ENCODE peak calls at places on chromosome 2, in seven cellular contexts. One of them, this sample, is unnamed.

GRCh38 chr2:135633582-135633981 is 102.3 kb downstream of the R3HDM1 start:
- DNase-seq in testis: no peak
- DNase-seq in GM12878: no peak
- DNase-seq in endothelial cell of umbilical vein: no peak
- DNase-seq in K562: no peak
- DNase-seq in heart left ventricle: no peak
- DNase-seq in breast epithelium: no peak
- DNase-seq in this sample: no peak

GRCh38 chr2:23425886-23426283 is 40.9 kb downstream of the KLHL29 start:
- DNase-seq in testis: no peak
- DNase-seq in GM12878: no peak
- DNase-seq in endothelial cell of umbilical vein: no peak
- DNase-seq in K562: no peak
- DNase-seq in heart left ventricle: no peak
- DNase-seq in breast epithelium: no peak
- DNase-seq in this sample: peak

GRCh38 chr2:53987336-53987921 is 16.6 kb upstream of the PSME4 start:
- DNase-seq in testis: no peak
- DNase-seq in GM12878: no peak
- DNase-seq in endothelial cell of umbilical vein: peak
- DNase-seq in K562: no peak
- DNase-seq in heart left ventricle: no peak
- DNase-seq in breast epithelium: no peak
- DNase-seq in this sample: no peak

GRCh38 chr2:42752299-42752698 is 11.6 kb downstream of the OXER1 start:
- DNase-seq in testis: no peak
- DNase-seq in GM12878: peak
- DNase-seq in endothelial cell of umbilical vein: no peak
- DNase-seq in K562: no peak
- DNase-seq in heart left ventricle: no peak
- DNase-seq in breast epithelium: no peak
- DNase-seq in this sample: no peak

GRCh38 chr2:152407204-152407721 is 72.3 kb downstream of the FMNL2 start:
- DNase-seq in testis: peak
- DNase-seq in GM12878: peak
- DNase-seq in endothelial cell of umbilical vein: no peak
- DNase-seq in K562: no peak
- DNase-seq in heart left ventricle: peak
- DNase-seq in breast epithelium: no peak
- DNase-seq in this sample: peak

GRCh38 chr2:44778671-44779476 is 162.6 kb upstream of the SIX3 start:
- DNase-seq in testis: no peak
- DNase-seq in GM12878: peak
- DNase-seq in endothelial cell of umbilical vein: no peak
- DNase-seq in K562: no peak
- DNase-seq in heart left ventricle: no peak
- DNase-seq in breast epithelium: no peak
- DNase-seq in this sample: no peak

GRCh38 chr2:143254108-143254507 is 124.9 kb downstream of the ARHGAP15 start:
- DNase-seq in testis: no peak
- DNase-seq in GM12878: no peak
- DNase-seq in endothelial cell of umbilical vein: no peak
- DNase-seq in K562: no peak
- DNase-seq in heart left ventricle: no peak
- DNase-seq in breast epithelium: no peak
- DNase-seq in this sample: no peak

GRCh38 chr2:86232373-86232784 is 33.1 kb downstream of the MRPL35 start:
- DNase-seq in testis: no peak
- DNase-seq in GM12878: no peak
- DNase-seq in endothelial cell of umbilical vein: no peak
- DNase-seq in K562: no peak
- DNase-seq in heart left ventricle: no peak
- DNase-seq in breast epithelium: no peak
- DNase-seq in this sample: no peak

GRCh38 chr2:53242090-53242489 is 525.5 kb upstream of the CHAC2 start:
- DNase-seq in testis: no peak
- DNase-seq in GM12878: no peak
- DNase-seq in endothelial cell of umbilical vein: no peak
- DNase-seq in K562: no peak
- DNase-seq in heart left ventricle: no peak
- DNase-seq in breast epithelium: no peak
- DNase-seq in this sample: no peak

GRCh38 chr2:150165988-150166965 is 321.2 kb downstream of the RND3 start:
- DNase-seq in testis: no peak
- DNase-seq in GM12878: no peak
- DNase-seq in endothelial cell of umbilical vein: peak
- DNase-seq in K562: no peak
- DNase-seq in heart left ventricle: no peak
- DNase-seq in breast epithelium: peak
- DNase-seq in this sample: no peak

GRCh38 chr2:147171961-147172360 is 672.9 kb upstream of the ACVR2A start:
- DNase-seq in testis: no peak
- DNase-seq in GM12878: no peak
- DNase-seq in endothelial cell of umbilical vein: no peak
- DNase-seq in K562: no peak
- DNase-seq in heart left ventricle: no peak
- DNase-seq in breast epithelium: no peak
- DNase-seq in this sample: no peak

GRCh38 chr2:145593991-145594702 is 1074.2 kb upstream of the ZEB2 start:
- DNase-seq in testis: no peak
- DNase-seq in GM12878: no peak
- DNase-seq in endothelial cell of umbilical vein: peak
- DNase-seq in K562: peak
- DNase-seq in heart left ventricle: peak
- DNase-seq in breast epithelium: no peak
- DNase-seq in this sample: no peak

GRCh38 chr2:204673877-204674276 is 128.6 kb downstream of the PARD3B start:
- DNase-seq in testis: no peak
- DNase-seq in GM12878: no peak
- DNase-seq in endothelial cell of umbilical vein: peak
- DNase-seq in K562: no peak
- DNase-seq in heart left ventricle: no peak
- DNase-seq in breast epithelium: no peak
- DNase-seq in this sample: no peak

GRCh38 chr2:230922951-230923717 is 1.9 kb downstream of the GPR55 start:
- DNase-seq in testis: no peak
- DNase-seq in GM12878: no peak
- DNase-seq in endothelial cell of umbilical vein: no peak
- DNase-seq in K562: no peak
- DNase-seq in heart left ventricle: no peak
- DNase-seq in breast epithelium: no peak
- DNase-seq in this sample: peak

GRCh38 chr2:234496835-234497591 is at the start of gene ARL4C:
- DNase-seq in testis: peak
- DNase-seq in GM12878: no peak
- DNase-seq in endothelial cell of umbilical vein: peak
- DNase-seq in K562: peak
- DNase-seq in heart left ventricle: peak
- DNase-seq in breast epithelium: peak
- DNase-seq in this sample: peak

GRCh38 chr2:96870631-96871255 is 863 bp upstream of the SEMA4C start:
- DNase-seq in testis: peak
- DNase-seq in GM12878: no peak
- DNase-seq in endothelial cell of umbilical vein: peak
- DNase-seq in K562: peak
- DNase-seq in heart left ventricle: no peak
- DNase-seq in breast epithelium: peak
- DNase-seq in this sample: peak

GRCh38 chr2:83196225-83196624 is 1262.9 kb downstream of the SUCLG1 start:
- DNase-seq in testis: no peak
- DNase-seq in GM12878: no peak
- DNase-seq in endothelial cell of umbilical vein: peak
- DNase-seq in K562: no peak
- DNase-seq in heart left ventricle: no peak
- DNase-seq in breast epithelium: no peak
- DNase-seq in this sample: no peak
- TF ChIP-seq CTCF in testis: peak
- TF ChIP-seq CTCF in GM12878: peak
- TF ChIP-seq CTCF in endothelial cell of umbilical vein: peak
- TF ChIP-seq CTCF in K562: peak
- TF ChIP-seq CTCF in heart left ventricle: peak
- TF ChIP-seq CTCF in breast epithelium: no peak
- TF ChIP-seq CTCF in this sample: no peak

GRCh38 chr2:190864375-190864774 is 16.2 kb upstream of the GLS start:
- DNase-seq in testis: no peak
- DNase-seq in GM12878: no peak
- DNase-seq in endothelial cell of umbilical vein: no peak
- DNase-seq in K562: no peak
- DNase-seq in heart left ventricle: no peak
- DNase-seq in breast epithelium: no peak
- DNase-seq in this sample: no peak
- TF ChIP-seq POLR2A in testis: no peak
- TF ChIP-seq POLR2A in GM12878: no peak
- TF ChIP-seq POLR2A in endothelial cell of umbilical vein: no peak
- TF ChIP-seq POLR2A in K562: no peak
- TF ChIP-seq POLR2A in heart left ventricle: no peak
- TF ChIP-seq POLR2A in breast epithelium: no peak
- TF ChIP-seq POLR2A in this sample: no peak

GRCh38 chr2:2906091-2906490 is 471.5 kb downstream of the EIPR1 start:
- DNase-seq in testis: no peak
- DNase-seq in GM12878: no peak
- DNase-seq in endothelial cell of umbilical vein: no peak
- DNase-seq in K562: no peak
- DNase-seq in heart left ventricle: no peak
- DNase-seq in breast epithelium: no peak
- DNase-seq in this sample: no peak

GRCh38 chr2:2904721-2905340 is 472.8 kb downstream of the EIPR1 start:
- DNase-seq in testis: no peak
- DNase-seq in GM12878: no peak
- DNase-seq in endothelial cell of umbilical vein: no peak
- DNase-seq in K562: no peak
- DNase-seq in heart left ventricle: no peak
- DNase-seq in breast epithelium: no peak
- DNase-seq in this sample: no peak

GRCh38 chr2:2901384-2902345 is 476.0 kb downstream of the EIPR1 start:
- DNase-seq in testis: no peak
- DNase-seq in GM12878: peak
- DNase-seq in endothelial cell of umbilical vein: no peak
- DNase-seq in K562: no peak
- DNase-seq in heart left ventricle: no peak
- DNase-seq in breast epithelium: no peak
- DNase-seq in this sample: no peak

GRCh38 chr2:2899826-2900225 is 477.8 kb downstream of the EIPR1 start:
- DNase-seq in testis: no peak
- DNase-seq in GM12878: no peak
- DNase-seq in endothelial cell of umbilical vein: no peak
- DNase-seq in K562: no peak
- DNase-seq in heart left ventricle: no peak
- DNase-seq in breast epithelium: no peak
- DNase-seq in this sample: no peak

DNA sequence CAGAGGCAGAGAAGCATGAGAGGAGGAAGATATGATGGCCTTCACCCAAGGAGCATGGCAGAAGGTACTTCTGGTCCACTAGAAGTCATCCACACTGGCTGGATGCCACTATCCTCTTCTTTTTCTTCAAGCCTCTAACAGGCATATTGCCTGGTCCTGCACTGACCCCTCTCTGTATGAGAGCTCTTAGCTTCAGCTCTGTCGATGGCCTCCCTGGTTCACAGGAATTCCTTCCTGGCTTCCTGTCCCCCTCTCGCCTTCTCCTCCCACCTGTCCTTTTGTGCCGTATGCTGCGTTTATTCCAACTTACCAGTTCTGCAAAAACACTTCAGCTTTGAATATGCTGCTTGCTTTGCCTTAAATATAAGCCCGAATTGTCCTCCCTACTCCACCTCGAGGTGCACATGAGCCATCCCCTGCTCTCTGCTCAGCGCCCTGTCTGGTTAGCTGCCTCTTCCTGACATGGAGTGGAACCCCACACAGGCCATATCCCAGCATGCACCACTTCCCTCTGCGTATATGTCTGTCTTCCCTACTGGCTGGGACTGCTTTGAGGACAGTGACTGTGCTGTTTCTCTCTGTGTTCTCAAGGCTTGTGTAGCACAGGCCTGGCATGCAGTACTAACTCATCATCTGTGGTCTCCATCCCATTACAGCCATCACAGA is 474.9 kb downstream of the EIPR1 start:
- DNase-seq in testis: no peak
- DNase-seq in GM12878: no peak
- DNase-seq in endothelial cell of umbilical vein: no peak
- DNase-seq in K562: no peak
- DNase-seq in heart left ventricle: no peak
- DNase-seq in breast epithelium: no peak
- DNase-seq in this sample: no peak
- TF ChIP-seq CTCF in testis: no peak
- TF ChIP-seq CTCF in GM12878: no peak
- TF ChIP-seq CTCF in endothelial cell of umbilical vein: no peak
- TF ChIP-seq CTCF in K562: no peak
- TF ChIP-seq CTCF in heart left ventricle: no peak
- TF ChIP-seq CTCF in breast epithelium: no peak
- TF ChIP-seq CTCF in this sample: no peak

GRCh38 chr2:236831698-236832097 is 254.0 kb upstream of the COPS8 start:
- DNase-seq in testis: no peak
- DNase-seq in GM12878: no peak
- DNase-seq in endothelial cell of umbilical vein: no peak
- DNase-seq in K562: no peak
- DNase-seq in heart left ventricle: no peak
- DNase-seq in breast epithelium: no peak
- DNase-seq in this sample: no peak

GRCh38 chr2:236834284-236834683 is 251.4 kb upstream of the COPS8 start:
- DNase-seq in testis: no peak
- DNase-seq in GM12878: no peak
- DNase-seq in endothelial cell of umbilical vein: no peak
- DNase-seq in K562: no peak
- DNase-seq in heart left ventricle: no peak
- DNase-seq in breast epithelium: no peak
- DNase-seq in this sample: no peak

GRCh38 chr2:236828820-236829219 is 256.9 kb upstream of the COPS8 start:
- DNase-seq in testis: no peak
- DNase-seq in GM12878: no peak
- DNase-seq in endothelial cell of umbilical vein: peak
- DNase-seq in K562: no peak
- DNase-seq in heart left ventricle: no peak
- DNase-seq in breast epithelium: no peak
- DNase-seq in this sample: no peak

GRCh38 chr2:236830931-236831330 is 254.8 kb upstream of the COPS8 start:
- DNase-seq in testis: no peak
- DNase-seq in GM12878: no peak
- DNase-seq in endothelial cell of umbilical vein: no peak
- DNase-seq in K562: no peak
- DNase-seq in heart left ventricle: no peak
- DNase-seq in breast epithelium: no peak
- DNase-seq in this sample: no peak

DNA sequence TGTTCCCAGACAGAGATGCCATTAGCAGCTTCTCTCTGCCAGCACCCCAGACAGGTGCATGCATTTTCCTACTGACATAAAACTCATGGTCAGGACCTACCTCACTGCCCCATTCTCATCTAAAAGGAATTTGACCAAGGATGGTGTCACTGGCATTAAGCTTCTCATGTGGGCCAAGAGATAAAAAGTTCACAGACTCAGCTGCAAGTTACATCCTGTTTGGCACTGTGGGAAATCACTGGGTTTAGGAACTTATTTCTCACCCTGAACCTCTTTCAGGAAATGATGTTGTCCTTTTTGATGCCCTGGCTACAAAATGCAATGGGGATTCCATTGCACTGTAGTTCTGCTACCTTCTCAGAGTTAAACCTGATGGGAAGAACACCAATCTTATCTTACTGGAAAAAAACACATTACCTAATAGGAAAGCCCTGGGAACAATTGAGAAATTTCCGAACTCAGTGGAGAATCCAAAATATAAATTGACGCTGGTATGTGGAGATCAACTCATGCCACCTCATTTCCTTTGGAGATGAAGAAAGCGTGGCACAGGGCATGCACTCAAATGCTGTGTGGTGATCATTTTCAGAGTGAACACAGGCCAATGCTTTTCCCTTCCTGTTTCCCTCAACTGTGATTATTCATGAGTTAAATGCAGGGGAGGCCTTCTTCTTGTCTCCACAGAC is 252.0 kb upstream of the COPS8 start:
- DNase-seq in testis: no peak
- DNase-seq in GM12878: no peak
- DNase-seq in endothelial cell of umbilical vein: peak
- DNase-seq in K562: no peak
- DNase-seq in heart left ventricle: no peak
- DNase-seq in breast epithelium: no peak
- DNase-seq in this sample: no peak
- TF ChIP-seq POLR2A in testis: no peak
- TF ChIP-seq POLR2A in GM12878: no peak
- TF ChIP-seq POLR2A in endothelial cell of umbilical vein: no peak
- TF ChIP-seq POLR2A in K562: no peak
- TF ChIP-seq POLR2A in heart left ventricle: no peak
- TF ChIP-seq POLR2A in breast epithelium: no peak
- TF ChIP-seq POLR2A in this sample: no peak

This sample was measured in lower leg skin.